ENCODE peak calls at places on chromosomes 12 and 14, in four cellular contexts. O is T-helper 1 cell; C is naive thymus-derived CD8-positive, alpha-beta T cell; D is stimulated activated CD4-positive, alpha-beta T cell treated with anti-CD3 and anti-CD28 coated beads, Interleukin-4, amount 100 ng/mL, for 48 hours. I is an unnamed sample.

GRCh38 chr12:96131230-96131788 is 62.9 kb upstream of the ELK3 start:
- DNase-seq in O (no peak), D (no peak), C (no peak), I (no peak)

GRCh38 chr14:23041729-23042128 is 283 bp upstream of the PSMB11 start:
- DNase-seq in D (no peak), O (no peak), C (no peak), I (no peak)

GRCh38 chr12:7150841-7151240 is 20.7 kb downstream of the CLSTN3 start:
- DNase-seq in D (no peak), O (no peak), C (no peak), I (no peak)

GRCh38 chr14:72303930-72304329 is 371.7 kb downstream of the RGS6 start:
- DNase-seq in O (no peak), C (no peak), D (no peak), I (no peak)

GRCh38 chr14:69693823-69694729 is 72.9 kb upstream of the SRSF5 start:
- DNase-seq in D (no peak), C (no peak), O (no peak), I (no peak)

GRCh38 chr12:69651922-69652321 is 41.2 kb upstream of the LRRC10 start:
- DNase-seq in C (no peak), O (no peak), D (no peak), I (no peak)

GRCh38 chr12:1832801-1833595 is 12.6 kb downstream of the LRTM2 start:
- DNase-seq in O (no peak), C (no peak), D (no peak), I (no peak)

GRCh38 chr12:104522985-104523719 is 66.4 kb downstream of the CHST11 start:
- DNase-seq in C (no peak), O (no peak), D (no peak), I (no peak)

GRCh38 chr14:101125313-101125712 is 221.8 kb upstream of the RTL1 start:
- DNase-seq in O (no peak), D (no peak), C (no peak), I (no peak)

GRCh38 chr14:76929927-76930326 is 98.6 kb downstream of the IRF2BPL start:
- DNase-seq in C (peak; percentile 70), D (no peak), O (peak; percentile 57), I (no peak)

GRCh38 chr14:77120771-77121743 is 20.5 kb downstream of the ZDHHC22 start:
- DNase-seq in C (no peak), D (no peak), O (no peak), I (peak; percentile 64)

GRCh38 chr14:101504096-101504948 is 57.0 kb upstream of the DIO3 start:
- DNase-seq in O (no peak), D (no peak), C (no peak), I (no peak)

GRCh38 chr12:53313996-53314395 is 7.4 kb downstream of the AAAS start:
- DNase-seq in C (no peak), O (no peak), D (no peak), I (no peak)

GRCh38 chr12:22518067-22518719 is 26.1 kb downstream of the C2CD5 start:
- DNase-seq in O (no peak), D (no peak), C (no peak), I (no peak)

GRCh38 chr12:10170199-10170598 is 1.7 kb downstream of the OLR1 start:
- DNase-seq in C (no peak), O (no peak), D (no peak), I (no peak)

GRCh38 chr12:54390668-54391551 is 6.4 kb upstream of the ZNF385A start:
- DNase-seq in C (peak; percentile 65), O (peak; percentile 70), D (peak; percentile 50), I (peak; percentile 66)

GRCh38 chr14:69687963-69688649 is 76.7 kb downstream of the SUSD6 start:
- DNase-seq in O (no peak), C (no peak), D (no peak), I (no peak)

GRCh38 chr12:49990269-49990668 is 17.5 kb downstream of the AQP6 start:
- DNase-seq in C (no peak), O (no peak), D (no peak), I (no peak)

GRCh38 chr14:36852853-36853634 is 191.4 kb downstream of the PAX9 start:
- DNase-seq in C (no peak), O (no peak), D (no peak), I (no peak)

GRCh38 chr12:112303799-112304198 is 78.4 kb downstream of the HECTD4 start:
- DNase-seq in D (no peak), C (no peak), O (no peak), I (no peak)

GRCh38 chr14:75539165-75539561 is 16.9 kb downstream of the BATF start:
- DNase-seq in D (no peak), O (no peak), C (no peak), I (no peak)

GRCh38 chr14:44215660-44216059 is 291.4 kb downstream of the FSCB start:
- DNase-seq in O (no peak), D (no peak), C (no peak), I (no peak)

GRCh38 chr14:101965145-101965531 is 765 bp downstream of the DYNC1H1 start:
- DNase-seq in C (peak; percentile 35), D (peak; percentile 37), O (peak; percentile 54), I (peak; percentile 53)

GRCh38 chr14:93747102-93747501 is 41.2 kb downstream of the PRIMA1 start:
- DNase-seq in D (no peak), C (no peak), O (no peak), I (peak; percentile 89)